ENCODE peak calls at places on chromosome 14, in four cellular contexts. One of them, this sample, is unnamed.

GRCh38 chr14:99145307-99145706 is 126.7 kb downstream of the BCL11B start:
- DNase-seq in IMR-90: no peak
- DNase-seq in mesendoderm: no peak
- DNase-seq in neuronal stem cell: no peak
- DNase-seq in this sample: no peak

GRCh38 chr14:26872930-26873470 is 275.2 kb upstream of the NOVA1 start:
- DNase-seq in mesendoderm: peak
- DNase-seq in IMR-90: no peak
- DNase-seq in neuronal stem cell: no peak
- DNase-seq in this sample: no peak

GRCh38 chr14:59630281-59630963 is 53.8 kb upstream of the CCDC175 start:
- DNase-seq in IMR-90: no peak
- DNase-seq in neuronal stem cell: peak
- DNase-seq in mesendoderm: peak
- DNase-seq in this sample: peak

GRCh38 chr14:106511411-106512198 is 985.2 kb downstream of the TMEM121 start:
- DNase-seq in IMR-90: no peak
- DNase-seq in mesendoderm: no peak
- DNase-seq in neuronal stem cell: no peak
- DNase-seq in this sample: no peak

GRCh38 chr14:89507521-89507920 is 90.5 kb upstream of the FOXN3 start:
- DNase-seq in mesendoderm: no peak
- DNase-seq in neuronal stem cell: no peak
- DNase-seq in IMR-90: peak
- DNase-seq in this sample: no peak

GRCh38 chr14:75433631-75434556 is 6.1 kb downstream of the JDP2 start:
- DNase-seq in IMR-90: no peak
- DNase-seq in neuronal stem cell: no peak
- DNase-seq in mesendoderm: no peak
- DNase-seq in this sample: no peak

GRCh38 chr14:102949062-102949800 is 26.8 kb downstream of the AMN start:
- DNase-seq in mesendoderm: peak
- DNase-seq in IMR-90: peak
- DNase-seq in neuronal stem cell: no peak
- DNase-seq in this sample: no peak

GRCh38 chr14:100979780-100980179 is 76.3 kb upstream of the RTL1 start:
- DNase-seq in mesendoderm: no peak
- DNase-seq in IMR-90: peak
- DNase-seq in neuronal stem cell: no peak
- DNase-seq in this sample: no peak

GRCh38 chr14:101235042-101235871 is 326.0 kb upstream of the DIO3 start:
- DNase-seq in mesendoderm: peak
- DNase-seq in IMR-90: peak
- DNase-seq in neuronal stem cell: peak
- DNase-seq in this sample: peak

GRCh38 chr14:33647385-33647786 is 303.5 kb downstream of the EGLN3 start:
- DNase-seq in neuronal stem cell: no peak
- DNase-seq in IMR-90: peak
- DNase-seq in mesendoderm: peak
- DNase-seq in this sample: no peak

GRCh38 chr14:99703381-99703780 is 19.3 kb downstream of the CYP46A1 start:
- DNase-seq in IMR-90: no peak
- DNase-seq in neuronal stem cell: no peak
- DNase-seq in mesendoderm: no peak
- DNase-seq in this sample: no peak

GRCh38 chr14:50344116-50344775 is 32.1 kb downstream of the DMAC2L start:
- DNase-seq in neuronal stem cell: no peak
- DNase-seq in IMR-90: peak
- DNase-seq in mesendoderm: no peak
- DNase-seq in this sample: no peak

GRCh38 chr14:79161576-79161975 is 991.4 kb downstream of the NRXN3 start:
- DNase-seq in IMR-90: peak
- DNase-seq in mesendoderm: peak
- DNase-seq in neuronal stem cell: peak
- DNase-seq in this sample: peak

GRCh38 chr14:22646570-22647254 is 2.6 kb upstream of the OR6J1 start:
- DNase-seq in neuronal stem cell: no peak
- DNase-seq in IMR-90: peak
- DNase-seq in mesendoderm: no peak
- DNase-seq in this sample: no peak

DNA sequence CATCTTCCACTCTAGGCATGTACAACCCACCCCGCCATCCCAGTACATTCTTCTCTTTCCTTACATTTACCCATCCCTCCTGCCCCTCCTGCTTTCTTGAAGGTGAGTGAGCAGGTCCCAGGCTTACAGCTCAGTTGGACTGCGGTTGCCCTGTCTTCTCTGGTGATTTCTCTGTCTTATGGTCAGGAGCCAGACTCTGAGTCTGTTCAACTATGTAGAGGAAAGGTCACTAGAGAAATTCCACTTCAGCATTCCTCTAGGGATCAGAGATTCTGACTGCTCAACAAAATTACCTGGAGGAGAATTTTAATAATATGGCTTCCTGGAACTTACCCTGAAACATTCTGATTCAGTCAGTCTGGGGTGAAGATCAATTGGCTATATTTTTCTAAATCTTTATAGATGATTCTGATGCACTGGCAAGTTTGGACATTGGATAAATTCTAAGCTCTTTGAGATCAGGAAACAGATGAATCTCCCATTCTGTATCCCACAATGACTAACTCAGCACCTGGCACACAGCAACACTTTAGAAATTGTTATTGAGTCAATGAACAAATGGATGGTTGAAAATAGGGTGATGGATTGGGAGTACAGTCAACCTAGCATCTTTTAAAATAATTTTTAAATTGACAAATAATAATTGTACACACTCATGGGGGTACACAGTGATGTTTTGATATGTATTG is 128.6 kb upstream of the HIF1A start:
- DNase-seq in mesendoderm: no peak
- DNase-seq in neuronal stem cell: no peak
- DNase-seq in IMR-90: peak
- DNase-seq in this sample: no peak
- H3K4me2 ChIP-seq in mesendoderm: no peak
- H3K4me2 ChIP-seq in neuronal stem cell: no peak
- H3K4me2 ChIP-seq in IMR-90: no peak
- H3K4me2 ChIP-seq in this sample: no peak

GRCh38 chr14:93456356-93456755 is 25.6 kb downstream of the UNC79 start:
- DNase-seq in mesendoderm: peak
- DNase-seq in IMR-90: no peak
- DNase-seq in neuronal stem cell: no peak
- DNase-seq in this sample: no peak
- H4K8ac ChIP-seq in mesendoderm: no peak
- H4K8ac ChIP-seq in IMR-90: no peak
- H4K8ac ChIP-seq in neuronal stem cell: no peak
- H4K8ac ChIP-seq in this sample: no peak

GRCh38 chr14:54105898-54106297 is 149.3 kb upstream of the BMP4 start:
- DNase-seq in neuronal stem cell: no peak
- DNase-seq in IMR-90: no peak
- DNase-seq in mesendoderm: no peak
- DNase-seq in this sample: no peak
- H3K4me2 ChIP-seq in neuronal stem cell: no peak
- H3K4me2 ChIP-seq in IMR-90: no peak
- H3K4me2 ChIP-seq in mesendoderm: no peak
- H3K4me2 ChIP-seq in this sample: no peak

DNA sequence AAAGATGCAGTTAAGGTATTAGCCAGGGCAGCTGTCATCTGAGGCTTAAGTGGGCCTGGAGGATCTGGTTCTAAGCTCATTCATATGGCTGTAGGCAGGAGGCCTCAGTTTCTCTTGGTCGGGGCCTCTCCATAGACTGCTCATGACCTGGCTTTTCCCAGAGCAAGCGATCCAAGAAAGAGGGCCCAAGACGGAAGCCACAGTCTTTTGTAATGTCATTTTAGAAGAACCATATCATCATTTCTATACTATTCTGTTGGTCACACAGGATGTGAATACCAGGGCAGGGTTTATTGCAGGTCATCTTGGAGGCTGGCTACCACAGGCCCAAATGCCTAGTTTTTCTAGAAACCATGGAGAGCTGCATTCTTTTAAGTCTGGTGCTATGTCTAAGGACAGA is 47.7 kb downstream of the GNG2 start:
- DNase-seq in IMR-90: peak
- DNase-seq in mesendoderm: no peak
- DNase-seq in neuronal stem cell: no peak
- DNase-seq in this sample: no peak
- H4K8ac ChIP-seq in IMR-90: no peak
- H4K8ac ChIP-seq in mesendoderm: no peak
- H4K8ac ChIP-seq in neuronal stem cell: no peak
- H4K8ac ChIP-seq in this sample: no peak

This sample was measured in H1.